ENCODE peak calls at places on chromosomes 3 and 15, in five cellular contexts. U, C, T, Z and S are unnamed samples.

GRCh38 chr3:16410659-16411058 is 102.8 kb downstream of the RFTN1 start:
- DNase-seq in U (no peak), C (no peak), T (no peak), Z (no peak), S (no peak)

GRCh38 chr3:185330644-185331043 is 32.3 kb upstream of the MAP3K13 start:
- DNase-seq in U (no peak), C (no peak), T (no peak), Z (no peak), S (no peak)

GRCh38 chr3:25515131-25515530 is 87.1 kb downstream of the RARB start:
- DNase-seq in U (no peak), C (no peak), T (no peak), Z (peak; percentile 40), S (no peak)

GRCh38 chr15:29740692-29741311 is 81.5 kb downstream of the TJP1 start:
- DNase-seq in U (no peak), C (no peak), T (no peak), Z (no peak), S (no peak)

GRCh38 chr15:41928637-41929620 is 35.1 kb upstream of the SPTBN5 start:
- DNase-seq in U (no peak), C (peak; percentile 63), T (peak; percentile 71), Z (no peak), S (no peak)

GRCh38 chr15:85002517-85002916 is 20.9 kb downstream of the PDE8A start:
- DNase-seq in U (no peak), C (no peak), T (no peak), Z (peak; percentile 71), S (no peak)

GRCh38 chr15:49495993-49496747 is 73.1 kb downstream of the FGF7 start:
- DNase-seq in U (no peak), C (no peak), T (no peak), Z (peak; percentile 49), S (no peak)

GRCh38 chr3:116474356-116475200 is 29.3 kb upstream of the LSAMP start:
- DNase-seq in U (no peak), C (no peak), T (no peak), Z (peak; percentile 59), S (no peak)

GRCh38 chr3:172143060-172143451 is 103.7 kb downstream of the FNDC3B start:
- DNase-seq in U (no peak), C (no peak), T (no peak), Z (no peak), S (no peak)

GRCh38 chr3:43417133-43417532 is 130.8 kb downstream of the SNRK start:
- DNase-seq in U (no peak), C (no peak), T (no peak), Z (no peak), S (no peak)

GRCh38 chr3:136042608-136043221 is 77.2 kb downstream of the PPP2R3A start:
- DNase-seq in U (no peak), C (no peak), T (no peak), Z (peak; percentile 31), S (peak; percentile 11)

GRCh38 chr3:164419220-164419619 is 659.1 kb downstream of the SI start:
- DNase-seq in U (no peak), C (no peak), T (no peak), Z (no peak), S (no peak)

GRCh38 chr3:87247086-87247781 is 20.1 kb downstream of the CHMP2B start:
- DNase-seq in U (no peak), C (no peak), T (no peak), Z (no peak), S (no peak)

GRCh38 chr15:51234181-51234927 is 104.0 kb downstream of the CYP19A1 start:
- DNase-seq in U (no peak), C (no peak), T (no peak), Z (no peak), S (no peak)

GRCh38 chr15:65165875-65166274 is 19.3 kb downstream of the CLPX start:
- DNase-seq in U (no peak), C (no peak), T (no peak), Z (no peak), S (no peak)

GRCh38 chr15:82183121-82184031 is 79.2 kb downstream of the EFL1 start:
- DNase-seq in U (peak; percentile 76), C (no peak), T (no peak), Z (peak; percentile 96), S (peak; percentile 46)

GRCh38 chr3:111081008-111081545 is 9.5 kb downstream of the NECTIN3 start:
- DNase-seq in U (no peak), C (no peak), T (no peak), Z (peak; percentile 8), S (no peak)

GRCh38 chr3:165883866-165884478 is 46.7 kb upstream of the BCHE start:
- DNase-seq in U (no peak), C (no peak), T (no peak), Z (no peak), S (no peak)

GRCh38 chr15:49686626-49687025 is 65.8 kb downstream of the DTWD1 start:
- DNase-seq in U (no peak), C (no peak), T (no peak), Z (peak; percentile 87), S (no peak)

GRCh38 chr15:64558460-64559179 is 98.2 kb downstream of the ZNF609 start:
- DNase-seq in U (no peak), C (no peak), T (no peak), Z (peak; percentile 33), S (no peak)

GRCh38 chr3:56748663-56749231 is 53.0 kb downstream of the ARHGEF3 start:
- DNase-seq in U (no peak), C (no peak), T (no peak), Z (no peak), S (no peak)

GRCh38 chr3:133895208-133896001 is at the start of gene RAB6B:
- DNase-seq in U (no peak), C (peak; percentile 53), T (peak; percentile 46), Z (peak; percentile 20), S (no peak)

GRCh38 chr3:151795276-151795675 is 18.6 kb upstream of the AADAC start:
- DNase-seq in U (peak; percentile 50), C (no peak), T (no peak), Z (peak; percentile 86), S (peak; percentile 76)

GRCh38 chr3:182795383-182795782 is 2.1 kb downstream of the ATP11B start:
- DNase-seq in U (no peak), C (no peak), T (no peak), Z (no peak), S (no peak)

GRCh38 chr3:178320481-178321352 is 215.5 kb upstream of the KCNMB2 start:
- DNase-seq in U (peak; percentile 19), C (peak; percentile 73), T (peak; percentile 66), Z (peak; percentile 82), S (peak; percentile 58)

GRCh38 chr15:37220949-37221670 is 120.8 kb upstream of the MEIS2 start:
- DNase-seq in U (no peak), C (no peak), T (no peak), Z (no peak), S (no peak)

GRCh38 chr3:63364909-63365308 is 86.8 kb downstream of the SYNPR start:
- DNase-seq in U (no peak), C (no peak), T (no peak), Z (no peak), S (no peak)

DNA sequence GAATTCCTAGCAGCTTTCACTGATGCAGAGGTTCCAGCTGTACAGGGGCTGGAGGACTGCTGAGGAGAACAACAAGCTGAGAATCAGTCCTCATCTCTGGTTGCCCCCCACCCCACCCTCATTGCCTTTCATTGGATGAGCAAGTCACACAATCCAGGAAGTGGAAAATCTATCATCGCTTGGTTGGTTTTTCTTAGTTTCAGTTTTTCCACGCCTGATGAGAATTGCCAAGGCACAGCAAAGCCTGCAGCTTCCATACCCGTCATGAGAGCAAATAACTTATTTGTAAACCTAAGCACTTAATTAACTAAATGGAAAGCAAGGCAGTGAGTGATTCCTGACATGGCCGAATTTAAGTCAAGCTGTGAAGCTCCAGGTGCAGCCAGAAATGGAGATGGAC is 21.4 kb upstream of the LIPC start:
- DNase-seq in U (no peak), C (no peak), T (peak; percentile 13), Z (no peak), S (no peak)
- H3K4me3 ChIP-seq in U (peak overlapping the region; percentile 30), C (peak overlapping the region; percentile 43), T (no peak overlapping the region), Z (no peak overlapping the region), S (no peak overlapping the region)

DNA sequence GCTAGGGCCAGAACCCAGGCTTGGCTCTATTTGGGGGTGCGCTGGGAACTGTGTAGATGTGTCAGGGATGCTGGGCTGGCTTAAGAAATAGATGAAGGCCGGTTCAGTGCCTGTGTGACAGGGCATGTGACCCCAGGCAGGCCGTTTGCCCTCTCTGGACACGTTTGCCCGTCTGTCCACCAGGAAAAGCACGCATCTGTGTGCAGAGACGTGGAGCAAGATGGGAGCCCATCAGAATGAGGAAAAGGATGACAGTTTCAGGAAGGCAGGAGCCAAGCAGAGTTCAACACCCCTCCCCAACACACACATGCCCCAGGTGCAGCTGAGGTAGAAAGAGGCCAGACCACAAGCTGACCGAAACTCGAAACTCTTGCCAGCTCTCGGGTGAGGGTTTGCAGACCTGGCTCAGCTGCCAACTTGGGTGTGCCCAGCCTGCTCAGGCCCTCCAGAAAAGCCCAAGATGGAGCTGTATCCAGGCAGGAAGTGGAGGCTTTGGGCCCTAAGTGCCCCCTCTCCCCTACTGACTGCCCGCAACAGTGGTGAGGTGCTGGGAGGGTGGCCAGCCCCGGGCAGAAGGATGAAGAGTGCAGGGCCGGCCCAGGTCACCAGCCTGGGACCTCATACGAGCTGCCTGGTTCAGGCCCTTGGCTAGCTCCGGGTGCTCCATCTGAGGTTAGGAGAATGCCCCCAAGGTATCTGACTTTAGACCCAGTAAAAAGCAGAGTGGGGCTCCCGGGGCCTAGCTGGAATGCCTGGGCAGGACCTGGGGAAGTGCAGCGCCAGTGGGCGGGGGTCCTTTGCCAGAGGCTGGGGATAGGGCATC is 10.2 kb upstream of the MESP1 start:
- DNase-seq in U (no peak), C (no peak), T (no peak), Z (no peak), S (no peak)
- TF ChIP-seq CTCF in U (no peak), C (peak; percentile 15), T (no peak), Z (no peak), S (no peak)

GRCh38 chr3:197711973-197712707 is 24.6 kb downstream of the RUBCN start:
- DNase-seq in U (peak; percentile 92), C (peak; percentile 86), T (peak; percentile 92), Z (peak; percentile 96), S (peak; percentile 96)
- H3K4me3 ChIP-seq in U (peak overlapping the region; percentile 55), C (peak overlapping the region; percentile 61), T (no peak overlapping the region), Z (peak overlapping the region; percentile 61), S (peak overlapping the region; percentile 35)

GRCh38 chr3:183896184-183896583 is 11.5 kb upstream of the PARL start:
- DNase-seq in U (no peak), C (no peak), T (no peak), Z (no peak), S (no peak)

GRCh38 chr3:183895774-183896173 is 11.1 kb upstream of the PARL start:
- DNase-seq in U (no peak), C (no peak), T (no peak), Z (no peak), S (no peak)

GRCh38 chr3:183896610-183897009 is 11.9 kb upstream of the PARL start:
- DNase-seq in U (no peak), C (no peak), T (no peak), Z (no peak), S (no peak)

GRCh38 chr3:183897606-183898384 is 13.1 kb upstream of the PARL start:
- DNase-seq in U (no peak), C (no peak), T (no peak), Z (no peak), S (no peak)

DNA sequence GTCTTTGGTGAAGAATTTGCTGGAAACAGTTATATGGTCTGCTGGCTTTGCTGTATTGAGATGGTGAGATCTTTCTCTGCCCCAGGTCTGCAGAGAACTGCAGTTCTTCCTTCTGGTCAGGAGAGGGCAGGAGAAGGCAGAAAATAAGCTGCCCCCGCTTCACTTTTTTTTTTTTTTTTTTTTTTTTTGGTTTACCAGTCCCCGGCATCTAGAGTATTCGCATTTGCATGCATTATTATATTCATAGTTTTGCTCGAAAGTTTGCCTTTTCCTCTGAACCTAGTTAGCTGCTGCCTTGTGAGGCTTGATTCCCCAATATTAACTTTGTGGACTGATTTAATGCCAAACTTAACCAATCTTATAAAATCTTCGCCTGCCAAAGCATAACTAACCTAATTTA is 10.6 kb upstream of the PARL start:
- DNase-seq in U (peak; percentile 5), C (no peak), T (no peak), Z (peak; percentile 7), S (peak; percentile 16)
- TF ChIP-seq CTCF in U (peak; percentile 79), C (peak; percentile 86), T (peak; percentile 88), Z (peak; percentile 92), S (peak; percentile 87)